ENCODE peak calls at places on chromosomes 13 and 19, in eight cellular contexts. One of them, this sample, is unnamed.

GRCh38 chr13:106602178-106602577 is 34.2 kb upstream of the ARGLU1 start:
- DNase-seq in fibroblast of mammary gland: no peak
- DNase-seq in fibroblast of lung: no peak
- DNase-seq in Calu3: no peak
- DNase-seq in type B pancreatic cell: no peak
- DNase-seq in AG04450: no peak
- DNase-seq in activated B cell treated with CpG ODN at 0.5 μM for 24 hours: no peak
- DNase-seq in astrocyte of the cerebellum: no peak
- DNase-seq in this sample: no peak

GRCh38 chr13:101092985-101093384 is 323.3 kb downstream of the NALCN start:
- DNase-seq in fibroblast of mammary gland: peak; percentile 3
- DNase-seq in fibroblast of lung: no peak
- DNase-seq in Calu3: no peak
- DNase-seq in type B pancreatic cell: no peak
- DNase-seq in AG04450: no peak
- DNase-seq in activated B cell treated with CpG ODN at 0.5 μM for 24 hours: no peak
- DNase-seq in astrocyte of the cerebellum: no peak
- DNase-seq in this sample: no peak

GRCh38 chr13:113143466-113144254 is 14.8 kb upstream of the PROZ start:
- DNase-seq in fibroblast of mammary gland: no peak
- DNase-seq in fibroblast of lung: no peak
- DNase-seq in Calu3: no peak
- DNase-seq in type B pancreatic cell: peak; percentile 67
- DNase-seq in AG04450: no peak
- DNase-seq in activated B cell treated with CpG ODN at 0.5 μM for 24 hours: no peak
- DNase-seq in astrocyte of the cerebellum: no peak
- DNase-seq in this sample: no peak

GRCh38 chr13:79905018-79905417 is 424.1 kb downstream of the NDFIP2 start:
- DNase-seq in fibroblast of mammary gland: no peak
- DNase-seq in fibroblast of lung: no peak
- DNase-seq in Calu3: no peak
- DNase-seq in type B pancreatic cell: no peak
- DNase-seq in AG04450: no peak
- DNase-seq in activated B cell treated with CpG ODN at 0.5 μM for 24 hours: no peak
- DNase-seq in astrocyte of the cerebellum: no peak
- DNase-seq in this sample: no peak

GRCh38 chr13:23081901-23082300 is 98.9 kb upstream of the SGCG start:
- DNase-seq in fibroblast of mammary gland: no peak
- DNase-seq in fibroblast of lung: no peak
- DNase-seq in Calu3: no peak
- DNase-seq in type B pancreatic cell: no peak
- DNase-seq in AG04450: no peak
- DNase-seq in activated B cell treated with CpG ODN at 0.5 μM for 24 hours: no peak
- DNase-seq in astrocyte of the cerebellum: no peak
- DNase-seq in this sample: no peak

GRCh38 chr19:27962260-27962659 is 1250.7 kb downstream of the UQCRFS1 start:
- DNase-seq in fibroblast of mammary gland: peak; percentile 2
- DNase-seq in fibroblast of lung: peak; percentile 79
- DNase-seq in Calu3: no peak
- DNase-seq in type B pancreatic cell: no peak
- DNase-seq in AG04450: no peak
- DNase-seq in activated B cell treated with CpG ODN at 0.5 μM for 24 hours: no peak
- DNase-seq in astrocyte of the cerebellum: peak; percentile 36
- DNase-seq in this sample: no peak

GRCh38 chr13:40762849-40763248 is 8.1 kb downstream of the MRPS31 start:
- DNase-seq in fibroblast of mammary gland: peak; percentile 77
- DNase-seq in fibroblast of lung: peak; percentile 23
- DNase-seq in Calu3: no peak
- DNase-seq in type B pancreatic cell: no peak
- DNase-seq in AG04450: no peak
- DNase-seq in activated B cell treated with CpG ODN at 0.5 μM for 24 hours: no peak
- DNase-seq in astrocyte of the cerebellum: no peak
- DNase-seq in this sample: no peak

GRCh38 chr19:55539082-55539715 is 2.3 kb upstream of the SBK2 start:
- DNase-seq in fibroblast of mammary gland: no peak
- DNase-seq in fibroblast of lung: no peak
- DNase-seq in Calu3: no peak
- DNase-seq in type B pancreatic cell: no peak
- DNase-seq in AG04450: no peak
- DNase-seq in activated B cell treated with CpG ODN at 0.5 μM for 24 hours: no peak
- DNase-seq in astrocyte of the cerebellum: no peak
- DNase-seq in this sample: no peak

GRCh38 chr19:41353466-41354342 is at the start of gene TGFB1:
- DNase-seq in fibroblast of mammary gland: peak; percentile 81
- DNase-seq in fibroblast of lung: peak; percentile 85
- DNase-seq in Calu3: peak; percentile 92
- DNase-seq in type B pancreatic cell: peak; percentile 80
- DNase-seq in AG04450: peak; percentile 76
- DNase-seq in activated B cell treated with CpG ODN at 0.5 μM for 24 hours: peak; percentile 92
- DNase-seq in astrocyte of the cerebellum: peak; percentile 40
- DNase-seq in this sample: peak; percentile 84

GRCh38 chr13:22498006-22498405 is 682.8 kb upstream of the SGCG start:
- DNase-seq in fibroblast of mammary gland: no peak
- DNase-seq in fibroblast of lung: no peak
- DNase-seq in Calu3: no peak
- DNase-seq in type B pancreatic cell: no peak
- DNase-seq in AG04450: no peak
- DNase-seq in activated B cell treated with CpG ODN at 0.5 μM for 24 hours: no peak
- DNase-seq in astrocyte of the cerebellum: no peak
- DNase-seq in this sample: no peak

GRCh38 chr19:23762884-23763711 is 4.4 kb upstream of the ZNF681 start:
- DNase-seq in fibroblast of mammary gland: peak; percentile 25
- DNase-seq in fibroblast of lung: peak; percentile 70
- DNase-seq in Calu3: peak; percentile 89
- DNase-seq in type B pancreatic cell: peak; percentile 91
- DNase-seq in AG04450: no peak
- DNase-seq in activated B cell treated with CpG ODN at 0.5 μM for 24 hours: peak; percentile 78
- DNase-seq in astrocyte of the cerebellum: no peak
- DNase-seq in this sample: no peak

GRCh38 chr19:7718668-7719067 is 13.2 kb downstream of the CLEC4G start:
- DNase-seq in fibroblast of mammary gland: no peak
- DNase-seq in fibroblast of lung: no peak
- DNase-seq in Calu3: no peak
- DNase-seq in type B pancreatic cell: no peak
- DNase-seq in AG04450: no peak
- DNase-seq in activated B cell treated with CpG ODN at 0.5 μM for 24 hours: no peak
- DNase-seq in astrocyte of the cerebellum: no peak
- DNase-seq in this sample: no peak

GRCh38 chr19:2168619-2169424 is 5.1 kb downstream of the DOT1L start:
- DNase-seq in fibroblast of mammary gland: peak; percentile 99
- DNase-seq in fibroblast of lung: peak; percentile 99
- DNase-seq in Calu3: peak; percentile 94
- DNase-seq in type B pancreatic cell: peak; percentile 79
- DNase-seq in AG04450: peak; percentile 93
- DNase-seq in activated B cell treated with CpG ODN at 0.5 μM for 24 hours: peak; percentile 74
- DNase-seq in astrocyte of the cerebellum: peak; percentile 78
- DNase-seq in this sample: peak; percentile 92

GRCh38 chr19:45901912-45902650 is at the start of gene MYPOP:
- DNase-seq in fibroblast of mammary gland: no peak
- DNase-seq in fibroblast of lung: no peak
- DNase-seq in Calu3: no peak
- DNase-seq in type B pancreatic cell: no peak
- DNase-seq in AG04450: no peak
- DNase-seq in activated B cell treated with CpG ODN at 0.5 μM for 24 hours: peak; percentile 23
- DNase-seq in astrocyte of the cerebellum: no peak
- DNase-seq in this sample: no peak

GRCh38 chr19:5125797-5126497 is 157.0 kb downstream of the KDM4B start:
- DNase-seq in fibroblast of mammary gland: no peak
- DNase-seq in fibroblast of lung: peak; percentile 24
- DNase-seq in Calu3: no peak
- DNase-seq in type B pancreatic cell: no peak
- DNase-seq in AG04450: no peak
- DNase-seq in activated B cell treated with CpG ODN at 0.5 μM for 24 hours: no peak
- DNase-seq in astrocyte of the cerebellum: no peak
- DNase-seq in this sample: no peak

GRCh38 chr13:44300895-44301638 is 72.6 kb upstream of the SERP2 start:
- DNase-seq in fibroblast of mammary gland: peak; percentile 91
- DNase-seq in fibroblast of lung: peak; percentile 94
- DNase-seq in Calu3: peak; percentile 52
- DNase-seq in type B pancreatic cell: no peak
- DNase-seq in AG04450: no peak
- DNase-seq in activated B cell treated with CpG ODN at 0.5 μM for 24 hours: no peak
- DNase-seq in astrocyte of the cerebellum: no peak
- DNase-seq in this sample: no peak

GRCh38 chr19:5913739-5914357 is at the start of gene CAPS:
- DNase-seq in fibroblast of mammary gland: peak; percentile 55
- DNase-seq in fibroblast of lung: peak; percentile 64
- DNase-seq in Calu3: peak; percentile 85
- DNase-seq in type B pancreatic cell: no peak
- DNase-seq in AG04450: no peak
- DNase-seq in activated B cell treated with CpG ODN at 0.5 μM for 24 hours: no peak
- DNase-seq in astrocyte of the cerebellum: no peak
- DNase-seq in this sample: peak; percentile 45

GRCh38 chr13:94239135-94239534 is 240.3 kb downstream of the DCT start:
- DNase-seq in fibroblast of mammary gland: peak; percentile 88
- DNase-seq in fibroblast of lung: peak; percentile 88
- DNase-seq in Calu3: no peak
- DNase-seq in type B pancreatic cell: no peak
- DNase-seq in AG04450: peak; percentile 11
- DNase-seq in activated B cell treated with CpG ODN at 0.5 μM for 24 hours: no peak
- DNase-seq in astrocyte of the cerebellum: no peak
- DNase-seq in this sample: no peak

GRCh38 chr13:57857945-57858344 is 226.4 kb downstream of the PCDH17 start:
- DNase-seq in fibroblast of mammary gland: no peak
- DNase-seq in fibroblast of lung: no peak
- DNase-seq in Calu3: no peak
- DNase-seq in type B pancreatic cell: no peak
- DNase-seq in AG04450: no peak
- DNase-seq in activated B cell treated with CpG ODN at 0.5 μM for 24 hours: no peak
- DNase-seq in astrocyte of the cerebellum: no peak
- DNase-seq in this sample: no peak

GRCh38 chr19:3095375-3096191 is 1.4 kb downstream of the GNA11 start:
- DNase-seq in fibroblast of mammary gland: no peak
- DNase-seq in fibroblast of lung: no peak
- DNase-seq in Calu3: peak; percentile 5
- DNase-seq in type B pancreatic cell: no peak
- DNase-seq in AG04450: no peak
- DNase-seq in activated B cell treated with CpG ODN at 0.5 μM for 24 hours: no peak
- DNase-seq in astrocyte of the cerebellum: no peak
- DNase-seq in this sample: no peak

GRCh38 chr13:79385694-79386093 is 20.4 kb downstream of the RBM26 start:
- DNase-seq in fibroblast of mammary gland: peak; percentile 38
- DNase-seq in fibroblast of lung: peak; percentile 37
- DNase-seq in Calu3: no peak
- DNase-seq in type B pancreatic cell: no peak
- DNase-seq in AG04450: no peak
- DNase-seq in activated B cell treated with CpG ODN at 0.5 μM for 24 hours: no peak
- DNase-seq in astrocyte of the cerebellum: no peak
- DNase-seq in this sample: no peak

GRCh38 chr13:104650426-104650825 is 1584.2 kb upstream of the SLC10A2 start:
- DNase-seq in fibroblast of mammary gland: no peak
- DNase-seq in fibroblast of lung: no peak
- DNase-seq in Calu3: no peak
- DNase-seq in type B pancreatic cell: no peak
- DNase-seq in AG04450: no peak
- DNase-seq in activated B cell treated with CpG ODN at 0.5 μM for 24 hours: no peak
- DNase-seq in astrocyte of the cerebellum: no peak
- DNase-seq in this sample: no peak
- TF ChIP-seq CTCF in fibroblast of mammary gland: no peak
- TF ChIP-seq CTCF in fibroblast of lung: no peak
- TF ChIP-seq CTCF in Calu3: no peak
- TF ChIP-seq CTCF in type B pancreatic cell: no peak
- TF ChIP-seq CTCF in AG04450: no peak
- TF ChIP-seq CTCF in activated B cell treated with CpG ODN at 0.5 μM for 24 hours: no peak
- TF ChIP-seq CTCF in astrocyte of the cerebellum: no peak
- TF ChIP-seq CTCF in this sample: no peak

DNA sequence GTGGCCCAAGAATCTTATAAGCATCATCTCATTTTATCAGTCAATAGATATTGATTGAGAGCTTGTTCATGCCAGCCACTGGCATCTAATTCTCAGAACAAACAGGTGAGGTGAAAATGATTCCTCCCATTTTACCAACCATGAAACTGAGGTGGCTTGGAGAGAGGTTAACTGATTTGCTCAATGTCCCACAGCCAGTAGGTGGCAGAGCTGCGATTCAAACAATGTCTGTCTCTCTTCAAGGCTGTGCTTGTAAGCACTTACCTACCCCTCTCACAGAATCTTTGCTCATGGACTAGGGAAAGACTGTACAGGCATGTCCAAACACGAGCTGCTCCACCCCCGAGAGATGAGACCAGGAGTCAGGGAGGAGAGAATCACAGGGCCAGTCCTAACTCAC is 21.5 kb upstream of the GSX1 start:
- DNase-seq in fibroblast of mammary gland: peak; percentile 40
- DNase-seq in fibroblast of lung: no peak
- DNase-seq in Calu3: peak; percentile 30
- DNase-seq in type B pancreatic cell: no peak
- DNase-seq in AG04450: no peak
- DNase-seq in activated B cell treated with CpG ODN at 0.5 μM for 24 hours: no peak
- DNase-seq in astrocyte of the cerebellum: no peak
- DNase-seq in this sample: no peak
- TF ChIP-seq CTCF in fibroblast of mammary gland: peak; percentile 50
- TF ChIP-seq CTCF in fibroblast of lung: peak; percentile 16
- TF ChIP-seq CTCF in Calu3: peak; percentile 20
- TF ChIP-seq CTCF in type B pancreatic cell: peak; percentile 63
- TF ChIP-seq CTCF in AG04450: peak; percentile 39
- TF ChIP-seq CTCF in activated B cell treated with CpG ODN at 0.5 μM for 24 hours: no peak
- TF ChIP-seq CTCF in astrocyte of the cerebellum: peak; percentile 12
- TF ChIP-seq CTCF in this sample: peak; percentile 24

DNA sequence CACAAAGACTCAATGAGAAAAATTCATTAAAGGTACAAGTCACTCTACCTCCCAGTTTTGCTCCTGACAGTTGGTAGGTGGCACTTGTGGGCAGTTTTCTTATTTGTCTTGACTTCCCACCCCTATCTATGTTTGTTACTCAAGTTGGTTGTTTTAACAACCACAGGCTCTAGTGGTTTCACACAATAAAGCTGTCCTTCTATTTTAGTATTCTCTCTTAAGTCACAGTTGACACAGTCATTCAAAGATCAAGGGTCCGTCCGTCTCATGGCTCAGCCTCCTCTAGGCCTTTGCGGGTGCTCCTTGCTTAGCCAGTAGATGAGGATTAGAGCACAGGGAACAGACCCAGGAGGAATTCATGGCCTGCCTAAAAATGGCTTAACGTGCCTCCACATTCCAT is 573.8 kb downstream of the IRS2 start:
- DNase-seq in fibroblast of mammary gland: no peak
- DNase-seq in fibroblast of lung: no peak
- DNase-seq in Calu3: no peak
- DNase-seq in type B pancreatic cell: no peak
- DNase-seq in AG04450: no peak
- DNase-seq in activated B cell treated with CpG ODN at 0.5 μM for 24 hours: no peak
- DNase-seq in astrocyte of the cerebellum: no peak
- DNase-seq in this sample: no peak
- TF ChIP-seq CTCF in fibroblast of mammary gland: no peak
- TF ChIP-seq CTCF in fibroblast of lung: no peak
- TF ChIP-seq CTCF in Calu3: no peak
- TF ChIP-seq CTCF in type B pancreatic cell: no peak
- TF ChIP-seq CTCF in AG04450: no peak
- TF ChIP-seq CTCF in activated B cell treated with CpG ODN at 0.5 μM for 24 hours: no peak
- TF ChIP-seq CTCF in astrocyte of the cerebellum: no peak
- TF ChIP-seq CTCF in this sample: no peak

DNA sequence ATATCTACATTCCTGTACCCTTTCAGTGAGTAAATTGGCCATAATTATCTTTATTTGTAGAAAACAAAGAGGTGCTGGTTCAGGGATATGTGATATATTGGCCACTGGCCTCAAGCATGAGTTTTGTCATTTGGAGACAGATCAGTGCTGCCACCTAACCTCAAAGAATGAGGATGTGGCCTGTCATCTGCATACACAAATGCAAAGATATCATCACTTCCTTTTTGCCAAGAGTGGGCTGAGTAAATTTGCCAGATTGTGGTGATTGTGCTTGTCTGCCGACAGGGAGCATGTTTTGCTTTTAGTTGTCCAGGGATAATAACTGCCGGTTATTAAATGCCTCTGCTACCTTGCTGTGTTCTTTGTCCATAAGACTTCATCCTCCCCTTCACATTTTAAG is 44.2 kb downstream of the WASF3 start:
- DNase-seq in fibroblast of mammary gland: peak; percentile 64
- DNase-seq in fibroblast of lung: peak; percentile 66
- DNase-seq in Calu3: no peak
- DNase-seq in type B pancreatic cell: no peak
- DNase-seq in AG04450: no peak
- DNase-seq in activated B cell treated with CpG ODN at 0.5 μM for 24 hours: no peak
- DNase-seq in astrocyte of the cerebellum: no peak
- DNase-seq in this sample: no peak
- TF ChIP-seq CTCF in fibroblast of mammary gland: peak; percentile 19
- TF ChIP-seq CTCF in fibroblast of lung: no peak
- TF ChIP-seq CTCF in Calu3: no peak
- TF ChIP-seq CTCF in type B pancreatic cell: no peak
- TF ChIP-seq CTCF in AG04450: no peak
- TF ChIP-seq CTCF in activated B cell treated with CpG ODN at 0.5 μM for 24 hours: no peak
- TF ChIP-seq CTCF in astrocyte of the cerebellum: peak; percentile 11
- TF ChIP-seq CTCF in this sample: peak; percentile 1

This sample was measured in AG09319.